ENCODE peak calls at places on chromosomes 13 and 19, in seven cellular contexts. Z, R, U, G, P, T and J are unnamed samples.

GRCh38 chr19:28427256-28428083 is 785.5 kb downstream of the UQCRFS1 start:
- DNase-seq in Z (no peak), G (no peak), P (no peak), R (no peak), T (no peak), U (no peak), J (no peak)

GRCh38 chr13:109271991-109272454 is 514.4 kb downstream of the IRS2 start:
- DNase-seq in T (no peak), U (no peak), P (no peak), Z (no peak), R (no peak), G (no peak), J (no peak)

GRCh38 chr19:13849991-13850909 is 26.7 kb upstream of the NANOS3 start:
- DNase-seq in T (peak; percentile 86), P (peak; percentile 67), Z (no peak), R (no peak), U (peak; percentile 59), G (no peak), J (no peak)

GRCh38 chr19:49851456-49852259 is 699 bp downstream of the PTOV1 start:
- DNase-seq in G (no peak), U (no peak), R (peak; percentile 35), T (no peak), Z (no peak), P (no peak), J (no peak)

GRCh38 chr13:113105032-113105993 is at the start of gene F7:
- DNase-seq in R (no peak), U (no peak), T (peak; percentile 43), P (no peak), Z (no peak), G (no peak), J (no peak)

GRCh38 chr19:19539738-19540703 is 2.0 kb downstream of the CILP2 start:
- DNase-seq in Z (no peak), U (no peak), T (peak; percentile 79), G (no peak), R (peak; percentile 41), P (peak; percentile 83), J (no peak)

GRCh38 chr13:24888291-24888931 is 124.4 kb downstream of the RNF17 start:
- DNase-seq in G (no peak), U (no peak), T (no peak), P (no peak), Z (no peak), R (no peak), J (no peak)

GRCh38 chr19:40139533-40140287 is 49.0 kb upstream of the ZNF780A start:
- DNase-seq in T (no peak), R (peak; percentile 66), U (no peak), P (no peak), G (peak; percentile 16), Z (no peak), J (no peak)

GRCh38 chr19:10074153-10074552 is 12.0 kb upstream of the SHFL start:
- DNase-seq in T (no peak), Z (no peak), R (peak; percentile 59), U (no peak), G (no peak), P (no peak), J (no peak)

GRCh38 chr19:45211751-45212381 is 33.3 kb downstream of the BLOC1S3 start:
- DNase-seq in Z (no peak), R (no peak), P (no peak), G (no peak), U (no peak), T (peak; percentile 92), J (no peak)